ENCODE peak calls at places on chromosomes 16 and 17, in four cellular contexts. G, E, Z and F are unnamed samples.
A peak's percentile ranks its signal among the peaks of the same experiment; 100 is the strongest.

GRCh38 chr17:37770631-37771518 is 26.0 kb upstream of the HNF1B start:
- DNase-seq in G (peak; percentile 40), Z (no peak), E (peak; percentile 61), F (peak; percentile 80)

GRCh38 chr17:80036715-80037477 is 454 bp downstream of the CCDC40 start:
- DNase-seq in E (peak; percentile 57), G (no peak), Z (no peak), F (peak; percentile 69)

GRCh38 chr16:85458952-85459351 is 154.2 kb upstream of the GSE1 start:
- DNase-seq in E (no peak), G (no peak), Z (no peak), F (no peak)

GRCh38 chr16:79372504-79373184 is 227.9 kb downstream of the MAF start:
- DNase-seq in E (no peak), G (no peak), Z (no peak), F (no peak)

GRCh38 chr17:1256699-1257098 is 13.5 kb upstream of the BHLHA9 start:
- DNase-seq in G (no peak), Z (no peak), E (no peak), F (no peak)

GRCh38 chr17:80696456-80696855 is 151.8 kb downstream of the RPTOR start:
- DNase-seq in G (no peak), Z (no peak), E (no peak), F (no peak)

GRCh38 chr16:30382398-30383015 is at the start of gene SEPTIN1:
- DNase-seq in G (no peak), Z (no peak), E (no peak), F (no peak)

GRCh38 chr17:29084476-29085148 is 41.7 kb downstream of the PIPOX start:
- DNase-seq in Z (no peak), G (no peak), E (no peak), F (no peak)

GRCh38 chr16:23496826-23497542 is 13.3 kb downstream of the GGA2 start:
- DNase-seq in G (no peak), E (no peak), Z (no peak), F (no peak)

GRCh38 chr16:11329080-11329491 is 16.2 kb upstream of the RMI2 start:
- DNase-seq in E (no peak), G (no peak), Z (no peak), F (no peak)

GRCh38 chr16:85498607-85499006 is 114.5 kb upstream of the GSE1 start:
- DNase-seq in E (no peak), G (no peak), Z (no peak), F (no peak)

GRCh38 chr16:27313422-27314160 is at the start of gene IL4R:
- DNase-seq in G (peak; percentile 46), E (peak; percentile 94), Z (no peak), F (peak; percentile 58)

GRCh38 chr16:633336-634050 is 2.6 kb downstream of the METTL26 start:
- DNase-seq in Z (no peak), E (no peak), G (no peak), F (no peak)

GRCh38 chr16:16029431-16030011 is 80.1 kb downstream of the ABCC1 start:
- DNase-seq in E (no peak), Z (no peak), G (no peak), F (no peak)

GRCh38 chr16:87562201-87562600 is 40.1 kb upstream of the JPH3 start:
- DNase-seq in E (no peak), Z (no peak), G (no peak), F (no peak)

GRCh38 chr17:36203335-36203734 is 6.8 kb upstream of the CCL3L1 start:
- DNase-seq in G (no peak), Z (no peak), E (no peak), F (no peak)

GRCh38 chr17:38727661-38728220 is 2.4 kb upstream of the CISD3 start:
- DNase-seq in Z (no peak), G (no peak), E (no peak), F (no peak)

GRCh38 chr16:3292604-3293003 is 9.3 kb downstream of the ZNF263 start:
- DNase-seq in E (no peak), Z (no peak), G (no peak), F (no peak)

GRCh38 chr16:2086812-2087425 is 39.1 kb downstream of the TSC2 start:
- DNase-seq in Z (no peak), E (no peak), G (no peak), F (no peak)

GRCh38 chr16:73152731-73153130 is 104.8 kb upstream of the ZFHX3 start:
- DNase-seq in Z (peak; percentile 13), E (peak; percentile 48), G (no peak), F (peak; percentile 57)

GRCh38 chr16:88927010-88927409 is 50.0 kb downstream of the CBFA2T3 start:
- DNase-seq in E (peak; percentile 61), Z (no peak), G (no peak), F (no peak)

GRCh38 chr17:83064021-83064731 is 15.2 kb upstream of the METRNL start:
- DNase-seq in Z (no peak), G (no peak), E (no peak), F (no peak)

GRCh38 chr17:57486978-57487377 is 230.7 kb downstream of the MSI2 start:
- DNase-seq in E (no peak), G (no peak), Z (no peak), F (no peak)

GRCh38 chr16:86018487-86018886 is 119.5 kb downstream of the IRF8 start:
- DNase-seq in Z (no peak), G (no peak), E (no peak), F (no peak)

GRCh38 chr16:2609827-2610470 is 72.1 kb downstream of the PDPK1 start:
- DNase-seq in E (no peak), Z (no peak), G (no peak), F (no peak)

GRCh38 chr16:59400830-59401229 is 666.7 kb upstream of the GOT2 start:
- DNase-seq in E (no peak), G (no peak), Z (no peak), F (no peak)

GRCh38 chr17:51118330-51119195 is 2.1 kb downstream of the SPAG9 start:
- DNase-seq in G (no peak), E (peak; percentile 77), Z (no peak), F (no peak)
- TF ChIP-seq ATF2 in G (no peak), E (no peak), Z (no peak), F (no peak)

DNA sequence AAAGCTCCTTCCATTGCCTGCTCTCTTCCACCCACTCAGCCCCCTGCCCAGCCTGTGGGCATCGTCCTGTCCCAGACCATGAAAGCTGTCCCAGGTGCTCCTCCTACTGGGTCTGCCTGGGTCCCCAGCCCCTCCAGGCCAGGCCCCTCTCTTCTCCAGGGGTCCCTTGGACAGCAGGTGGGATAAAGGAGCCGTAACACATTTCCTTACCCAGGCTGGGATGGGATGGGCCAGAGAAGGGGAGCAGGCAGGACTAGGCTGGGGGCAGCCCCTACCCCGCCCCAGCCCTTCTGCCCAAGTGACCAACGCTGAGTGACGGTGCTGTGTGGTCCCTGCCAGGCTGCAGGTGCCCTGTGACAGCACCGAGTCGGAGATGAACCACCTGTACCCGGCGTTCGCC is 80.1 kb downstream of the MGAT5B start:
- DNase-seq in G (no peak), E (no peak), Z (no peak), F (no peak)
- TF ChIP-seq CTCF in G (no peak), E (no peak), Z (no peak), F (no peak)

DNA sequence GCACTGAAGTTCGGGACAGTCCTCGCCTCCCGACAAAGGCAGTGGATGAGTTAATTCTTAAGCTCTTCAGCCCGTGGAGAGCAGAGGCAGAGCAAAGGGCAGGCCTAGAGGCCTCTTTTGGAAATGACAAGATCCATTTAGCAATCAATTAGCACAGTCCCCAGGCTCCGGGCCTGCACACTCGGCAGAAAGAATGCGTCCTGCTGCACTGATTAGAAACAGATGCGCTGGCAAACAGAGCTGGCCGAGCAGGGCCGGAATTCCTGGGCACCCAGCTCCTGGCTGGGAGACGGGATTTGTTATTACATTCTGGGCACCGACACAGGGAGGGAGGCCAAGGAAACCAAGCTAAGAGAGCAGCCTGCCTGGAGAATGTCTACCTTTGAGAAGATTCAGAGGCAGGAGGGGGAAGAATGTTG is 162.9 kb downstream of the COPRS start:
- DNase-seq in Z (no peak), E (peak; percentile 50), G (no peak), F (peak; percentile 23)
- TF ChIP-seq JUN in Z (no peak), E (no peak), G (no peak), F (no peak)

GRCh38 chr17:58510075-58510474 is 4.4 kb downstream of the MTMR4 start:
- DNase-seq in G (no peak), Z (no peak), E (no peak), F (no peak)

GRCh38 chr17:58504826-58505351 is 9.5 kb downstream of the MTMR4 start:
- DNase-seq in Z (no peak), E (no peak), G (no peak), F (no peak)

GRCh38 chr17:58507123-58507634 is 7.3 kb downstream of the MTMR4 start:
- DNase-seq in E (peak; percentile 78), G (no peak), Z (no peak), F (no peak)

GRCh38 chr17:58506354-58507080 is 7.9 kb downstream of the MTMR4 start:
- DNase-seq in G (no peak), Z (no peak), E (no peak), F (no peak)

GRCh38 chr17:58508341-58509067 is 5.9 kb downstream of the MTMR4 start:
- DNase-seq in E (no peak), Z (no peak), G (no peak), F (no peak)
- TF ChIP-seq ATF2 in E (no peak), Z (no peak), G (no peak), F (no peak)

DNA sequence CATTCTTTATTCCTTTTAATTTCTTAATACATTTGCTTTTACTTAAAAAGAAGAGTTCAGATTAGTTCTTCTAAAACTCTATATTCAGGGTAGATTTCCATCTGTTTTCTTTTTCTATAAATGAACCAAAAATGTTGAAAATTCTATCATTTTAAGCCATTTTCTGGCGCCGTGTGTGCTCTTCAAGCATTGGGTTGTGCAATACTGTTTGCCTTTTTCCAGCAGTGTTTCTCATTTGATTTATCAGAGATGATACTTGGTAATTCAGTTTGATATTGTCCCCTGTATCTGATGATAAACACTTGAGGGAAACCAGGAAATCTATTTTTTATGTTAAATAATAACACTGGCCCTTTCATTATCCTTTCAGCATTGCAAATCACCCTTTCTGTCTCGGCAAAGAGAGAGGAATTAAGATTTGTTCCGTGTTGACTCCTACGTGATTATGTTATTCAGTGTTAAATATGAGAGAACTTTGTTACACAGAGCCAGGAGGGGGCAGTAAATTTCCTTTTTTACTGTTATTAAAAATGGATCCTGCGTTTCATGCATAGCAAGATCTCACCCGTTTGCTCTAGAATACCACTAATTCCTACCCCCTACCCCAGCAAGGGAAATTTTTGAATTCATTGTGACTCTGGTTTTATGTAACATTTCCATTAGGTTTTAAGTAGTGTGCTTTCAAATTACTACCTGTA is 606.9 kb upstream of the RBFOX1 start:
- DNase-seq in G (peak; percentile 8), Z (no peak), E (no peak), F (no peak)
- TF ChIP-seq CTCF in G (no peak), Z (peak; percentile 32), E (no peak), F (no peak)

GRCh38 chr17:46916211-46916610 is 6.7 kb upstream of the GOSR2 start:
- DNase-seq in G (no peak), E (no peak), Z (no peak), F (no peak)
- TF ChIP-seq JUN in G (no peak), E (no peak), Z (no peak), F (no peak)

GRCh38 chr17:48718162-48718780 is 4.0 kb downstream of the PRAC1 start:
- DNase-seq in Z (no peak), G (no peak), E (no peak), F (no peak)
- TF ChIP-seq ATF2 in Z (no peak), G (no peak), E (no peak), F (no peak)

GRCh38 chr17:41779954-41780353 is 6.6 kb downstream of the JUP start:
- DNase-seq in Z (no peak), E (no peak), G (no peak), F (no peak)
- TF ChIP-seq CTCF in Z (no peak), E (no peak), G (no peak), F (no peak)